ENCODE peak calls at places on chromosomes 4 and X, in five cellular contexts. A is IMR-90, D is aorta, F is cardiac muscle cell, O is K562. Q is an unnamed sample.

GRCh38 chr4:7323872-7324650 is 110.7 kb downstream of the PSAPL1 start:
- DNase-seq in A (no peak), D (peak; percentile 29), F (no peak), O (no peak), Q (peak; percentile 92)

GRCh38 chr4:95869961-95870500 is 30.1 kb downstream of the PDHA2 start:
- DNase-seq in A (no peak), D (no peak), F (peak; percentile 69), O (no peak), Q (peak; percentile 7)

GRCh38 chr4:26150948-26151347 is 169.9 kb upstream of the RBPJ start:
- DNase-seq in A (peak; percentile 79), D (no peak), F (peak; percentile 25), O (no peak), Q (no peak)

GRCh38 chrX:87582453-87582852 is 64.9 kb downstream of the KLHL4 start:
- DNase-seq in A (no peak), D (no peak), F (peak; percentile 24), O (no peak), Q (no peak)

GRCh38 chr4:126568652-126569580 is 1063.8 kb upstream of the INTU start:
- DNase-seq in A (no peak), D (no peak), F (no peak), O (no peak), Q (peak; percentile 62)

GRCh38 chrX:9134341-9134740 is 100.4 kb upstream of the FAM9B start:
- DNase-seq in A (no peak), D (no peak), F (no peak), O (no peak), Q (no peak)

GRCh38 chrX:23902419-23902818 is 5.3 kb downstream of the APOO start:
- DNase-seq in A (peak; percentile 73), D (no peak), F (peak; percentile 75), O (peak; percentile 11), Q (peak; percentile 67)

GRCh38 chr4:37441231-37442061 is 196.9 kb downstream of the NWD2 start:
- DNase-seq in A (no peak), D (no peak), F (no peak), O (no peak), Q (no peak)

GRCh38 chrX:108735087-108735679 is 1.2 kb downstream of the IRS4 start:
- DNase-seq in A (no peak), D (no peak), F (no peak), O (no peak), Q (no peak)

GRCh38 chrX:115968436-115969252 is 201.9 kb upstream of the AGTR2 start:
- DNase-seq in A (no peak), D (peak; percentile 61), F (peak; percentile 72), O (no peak), Q (peak; percentile 92)

GRCh38 chrX:114842181-114842580 is 175.2 kb downstream of the IL13RA2 start:
- DNase-seq in A (no peak), D (no peak), F (no peak), O (no peak), Q (no peak)

GRCh38 chr4:103204114-103204513 is 6.0 kb upstream of the CENPE start:
- DNase-seq in A (no peak), D (no peak), F (peak; percentile 25), O (no peak), Q (peak; percentile 54)

GRCh38 chrX:94524867-94525266 is 850.9 kb downstream of the FAM133A start:
- DNase-seq in A (no peak), D (no peak), F (no peak), O (peak; percentile 5), Q (peak; percentile 7)

GRCh38 chr4:105619193-105619931 is 66.9 kb downstream of the ARHGEF38 start:
- DNase-seq in A (no peak), D (peak; percentile 82), F (peak; percentile 39), O (no peak), Q (peak; percentile 86)

GRCh38 chrX:140944710-140945109 is 57.7 kb upstream of the SPANXB1 start:
- DNase-seq in A (no peak), D (no peak), F (no peak), O (no peak), Q (no peak)

GRCh38 chrX:15299945-15300851 is 15.2 kb downstream of the ASB11 start:
- DNase-seq in A (peak; percentile 30), D (no peak), F (peak; percentile 38), O (peak; percentile 16), Q (no peak)

GRCh38 chr4:129821073-129821472 is 725.1 kb downstream of the C4orf33 start:
- DNase-seq in A (no peak), D (no peak), F (no peak), O (no peak), Q (no peak)

GRCh38 chr4:2858451-2859217 is 15.0 kb downstream of the ADD1 start:
- DNase-seq in A (peak; percentile 58), D (no peak), F (peak; percentile 65), O (peak; percentile 43), Q (no peak)

GRCh38 chrX:46574337-46574940 is 874 bp downstream of the CHST7 start:
- DNase-seq in A (no peak), D (no peak), F (peak; percentile 37), O (no peak), Q (no peak)

GRCh38 chrX:154541896-154542722 is 4.5 kb downstream of the G6PD start:
- DNase-seq in A (peak; percentile 94), D (peak; percentile 90), F (peak; percentile 95), O (peak; percentile 83), Q (peak; percentile 62)

GRCh38 chr4:187477224-187477623 is 518.3 kb upstream of the ZFP42 start:
- DNase-seq in A (no peak), D (no peak), F (no peak), O (no peak), Q (no peak)

GRCh38 chr4:145289403-145290076 is 109.2 kb upstream of the OTUD4 start:
- DNase-seq in A (peak; percentile 72), D (no peak), F (peak; percentile 22), O (no peak), Q (no peak)
- H3K4me1 ChIP-seq in A (no peaks in the 10 kb centered on the region), D (no peaks in the 10 kb centered on the region), F (no peaks in the 10 kb centered on the region), O (no peaks in the 10 kb centered on the region), Q (no peaks in the 10 kb centered on the region)

DNA sequence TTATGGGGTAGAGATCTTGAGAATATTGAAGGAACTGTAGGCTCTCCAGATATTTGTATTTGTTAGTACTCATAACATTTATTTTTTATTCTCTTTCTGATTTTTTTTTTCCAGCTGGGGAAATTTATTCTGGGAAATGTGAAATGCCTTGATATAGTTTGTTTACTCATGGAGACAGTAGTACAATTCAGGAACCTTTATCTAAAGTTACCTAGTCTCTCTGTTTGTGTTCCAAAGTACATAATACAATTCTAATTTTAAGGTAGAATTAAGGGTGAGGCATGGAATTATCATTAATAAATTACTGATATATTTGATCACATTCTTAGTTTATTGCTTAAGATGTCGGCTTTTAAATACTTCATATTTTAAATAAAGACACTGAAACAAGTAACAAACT is 114.0 kb downstream of the RS1 start:
- DNase-seq in A (no peak), D (no peak), F (no peak), O (no peak), Q (no peak)
- H3K27me3 ChIP-seq in A (no peaks in the 10 kb centered on the region), D (no peaks in the 10 kb centered on the region), F (no peaks in the 10 kb centered on the region), O (no peaks in the 10 kb centered on the region), Q (no peaks in the 10 kb centered on the region)

GRCh38 chr4:137853424-137853823 is 321.1 kb upstream of the PCDH18 start:
- DNase-seq in A (no peak), D (peak; percentile 19), F (no peak), O (peak; percentile 11), Q (no peak)
- H3K27ac ChIP-seq in A (no peak overlapping the region), D (no peak overlapping the region), F (no peak overlapping the region), O (peak overlapping the region; percentile 34), Q (no peak overlapping the region)

DNA sequence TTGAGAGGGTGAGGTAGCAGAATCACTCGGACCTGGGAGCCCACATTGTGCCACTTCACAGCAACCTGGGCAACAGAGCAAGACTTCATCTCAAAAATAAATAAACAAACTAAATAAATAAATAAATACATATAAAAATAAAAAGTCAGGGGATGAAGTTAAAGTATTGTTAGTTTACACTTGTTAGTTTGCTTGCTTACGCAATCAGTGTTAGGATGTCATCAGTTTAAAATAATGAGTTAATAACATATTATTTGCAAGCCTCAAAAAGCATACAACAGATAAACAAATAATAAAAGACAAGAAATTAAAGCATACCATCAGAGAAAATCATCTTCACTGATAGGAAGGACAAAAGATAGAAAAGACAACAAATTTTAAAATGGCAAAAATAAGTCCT is 891.1 kb upstream of the PCDH7 start:
- DNase-seq in A (no peak), D (no peak), F (no peak), O (no peak), Q (no peak)
- H3K4me1 ChIP-seq in A (no peaks in the 10 kb centered on the region), D (no peaks in the 10 kb centered on the region), F (no peaks in the 10 kb centered on the region), O (no peaks in the 10 kb centered on the region), Q (no peaks in the 10 kb centered on the region)

DNA sequence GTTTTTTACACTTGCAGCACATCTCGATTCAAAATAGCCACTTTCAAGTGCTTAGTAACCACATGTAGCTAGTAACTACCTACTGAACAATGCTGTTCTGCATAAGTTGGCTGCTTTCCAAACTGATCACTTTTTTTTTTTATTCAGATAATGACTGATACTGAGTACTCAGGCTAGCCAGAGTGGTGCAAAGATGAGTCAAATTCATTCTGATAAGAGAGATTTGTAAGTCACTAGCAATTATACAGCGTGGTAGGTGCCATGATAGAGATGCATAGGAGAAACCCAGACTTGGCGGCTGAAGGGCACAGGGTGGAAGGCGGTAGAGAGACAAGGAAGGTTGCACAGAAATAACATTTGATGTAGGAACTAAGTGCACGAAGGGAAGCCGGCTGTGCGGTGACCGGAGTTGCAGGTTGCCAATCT is 357 bp upstream of the IGBP1 start:
- DNase-seq in A (peak; percentile 3), D (no peak), F (no peak), O (peak; percentile 12), Q (no peak)
- H3K27me3 ChIP-seq in A (no peaks in the 10 kb centered on the region), D (no peaks in the 10 kb centered on the region), F (no peaks in the 10 kb centered on the region), O (peaks cover 5% of the 10 kb centered on the region), Q (no peaks in the 10 kb centered on the region)

DNA sequence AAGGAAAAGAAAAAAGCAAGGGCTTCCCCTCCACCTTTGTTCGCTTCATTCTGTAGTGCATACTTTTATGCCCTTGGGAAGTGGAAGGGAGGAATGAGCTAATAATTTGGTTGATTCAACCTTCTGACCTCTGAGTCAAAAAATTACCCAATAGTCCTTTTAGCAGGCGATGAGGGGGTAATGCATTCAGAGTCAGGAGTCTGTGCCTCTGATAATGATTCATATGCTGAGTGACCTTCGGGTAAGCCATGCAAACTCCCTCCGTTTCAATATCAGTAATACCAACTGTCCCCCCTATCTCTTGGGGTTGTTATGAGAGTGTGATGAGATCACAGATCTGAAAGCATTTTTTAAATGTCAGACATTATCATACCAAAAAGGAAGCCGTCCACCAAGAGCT is 41.6 kb upstream of the ACSL4 start:
- DNase-seq in A (peak; percentile 77), D (no peak), F (peak; percentile 85), O (peak; percentile 45), Q (no peak)
- H3K27ac ChIP-seq in A (no peak overlapping the region), D (no peak overlapping the region), F (no peak overlapping the region), O (peak overlapping the region; percentile 45), Q (no peak overlapping the region)

GRCh38 chr4:139039044-139039443 is 23.5 kb downstream of the NOCT start:
- DNase-seq in A (no peak), D (no peak), F (no peak), O (no peak), Q (no peak)

GRCh38 chr4:139035650-139036049 is 20.1 kb downstream of the NOCT start:
- DNase-seq in A (no peak), D (no peak), F (no peak), O (no peak), Q (no peak)

DNA sequence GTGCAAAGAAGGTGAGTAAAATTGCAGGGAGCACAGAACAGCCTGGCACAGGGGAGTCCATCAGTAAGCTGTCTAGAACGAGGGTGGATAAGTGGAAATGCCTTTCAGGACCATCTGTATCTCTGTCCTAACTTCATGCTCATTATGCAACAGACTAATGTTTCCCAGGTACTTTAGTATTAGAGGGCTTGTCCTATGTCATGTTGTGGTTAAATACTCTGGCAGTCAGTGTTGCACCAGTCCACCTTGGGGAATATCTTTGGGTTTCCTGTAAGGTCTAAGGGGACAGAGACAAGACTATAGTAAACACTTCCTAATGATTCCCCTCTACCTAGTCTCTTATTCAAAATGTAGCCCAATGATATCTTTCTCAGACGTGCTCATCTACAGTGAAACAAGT is 21.3 kb downstream of the NOCT start:
- DNase-seq in A (no peak), D (no peak), F (no peak), O (no peak), Q (no peak)
- H3K4me1 ChIP-seq in A (peaks cover 7% of the 10 kb centered on the region), D (no peaks in the 10 kb centered on the region), F (no peaks in the 10 kb centered on the region), O (no peaks in the 10 kb centered on the region), Q (no peaks in the 10 kb centered on the region)

Q was measured in SJCRH30.